ENCODE peak calls at places on chromosomes 4 and X, in seven cellular contexts. F is HuH-7; B is activated CD8-positive, alpha-beta T cell treated with anti-CD3 and anti-CD28 coated beads, Interleukin-2, amount 10 ng/mL, durations not matched to agents 7 days and 5 days; A is tibial artery; W is NCI-H1436 treated with DMSO at 0.1 percent for 48 hours; O is activated CD8-positive, alpha-beta memory T cell treated with anti-CD3 and anti-CD28 coated beads, Interleukin-2, amount 10 ng/mL, durations not matched to agents 7 days and 5 days; P is body of pancreas. G is an unnamed sample.

GRCh38 chrX:18537068-18537467 is 111.7 kb downstream of the CDKL5 start:
- DNase-seq in F (no peak), W (no peak), A (no peak), O (no peak), B (no peak), P (no peak), G (no peak)

GRCh38 chrX:130746709-130747347 is 156.2 kb downstream of the ENOX2 start:
- DNase-seq in W (no peak), P (no peak), A (no peak), B (no peak), O (no peak), F (no peak), G (no peak)

GRCh38 chrX:37796805-37797204 is 16.9 kb downstream of the CYBB start:
- DNase-seq in W (no peak), F (no peak), B (no peak), A (peak), O (no peak), P (peak), G (no peak)

GRCh38 chrX:54238588-54238987 is 55.5 kb upstream of the FAM120C start:
- DNase-seq in P (no peak), F (no peak), A (no peak), O (no peak), B (no peak), W (no peak), G (no peak)

GRCh38 chr4:54050214-54050904 is 14.0 kb downstream of the CHIC2 start:
- DNase-seq in A (no peak), P (no peak), B (no peak), W (no peak), F (no peak), O (no peak), G (no peak)

GRCh38 chrX:65697915-65698796 is 30.7 kb downstream of the MSN start:
- DNase-seq in P (peak), A (no peak), F (no peak), B (peak), O (peak), W (no peak), G (no peak)

GRCh38 chr4:1448589-1449420 is 42.6 kb upstream of the NKX1-1 start:
- DNase-seq in W (no peak), P (no peak), O (peak), F (no peak), B (no peak), A (peak), G (no peak)

GRCh38 chr4:113433116-113433515 is 328.4 kb downstream of the CAMK2D start:
- DNase-seq in F (no peak), B (no peak), A (no peak), W (no peak), P (no peak), O (no peak), G (no peak)

GRCh38 chrX:23662853-23663252 is 4.4 kb upstream of the PRDX4 start:
- DNase-seq in A (no peak), O (no peak), B (no peak), W (no peak), F (no peak), P (no peak), G (no peak)

GRCh38 chr4:2433609-2434350 is 15.0 kb downstream of the CFAP99 start:
- DNase-seq in B (no peak), W (no peak), O (no peak), A (peak), F (no peak), P (no peak), G (no peak)

GRCh38 chr4:107379054-107379869 is 340.8 kb downstream of the PAPSS1 start:
- DNase-seq in P (no peak), A (no peak), F (no peak), B (no peak), O (no peak), W (no peak), G (no peak)

GRCh38 chrX:43655151-43655676 is 885 bp upstream of the MAOA start:
- DNase-seq in P (peak), O (peak), B (peak), W (no peak), F (no peak), A (peak), G (peak)

GRCh38 chrX:16931855-16932254 is 14.6 kb upstream of the REPS2 start:
- DNase-seq in B (no peak), A (no peak), P (no peak), O (no peak), F (no peak), W (no peak), G (no peak)

GRCh38 chrX:107448625-107449468 is 605 bp upstream of the FRMPD3 start:
- DNase-seq in F (peak), A (no peak), O (no peak), P (peak), W (no peak), B (no peak), G (peak)

GRCh38 chr4:185792384-185793146 is 19.4 kb downstream of the SORBS2 start:
- DNase-seq in P (no peak), A (no peak), F (no peak), O (no peak), B (no peak), W (no peak), G (no peak)

GRCh38 chrX:2620576-2620975 is 70.5 kb upstream of the CD99 start:
- DNase-seq in O (no peak), F (no peak), P (no peak), W (no peak), A (no peak), B (no peak), G (no peak)

GRCh38 chr4:136927172-136927571 is 605.1 kb downstream of the PCDH18 start:
- DNase-seq in P (peak), B (no peak), F (no peak), O (no peak), A (no peak), W (no peak), G (no peak)

GRCh38 chrX:40079572-40079971 is 18.2 kb downstream of the BCOR start:
- DNase-seq in O (no peak), A (no peak), W (no peak), P (no peak), F (no peak), B (no peak), G (no peak)

GRCh38 chr4:137909910-137910309 is 332.2 kb downstream of the SLC7A11 start:
- DNase-seq in W (no peak), A (no peak), O (no peak), B (no peak), P (peak), F (no peak), G (peak)

GRCh38 chrX:31314921-31315320 is 243.1 kb upstream of the FTHL17 start:
- DNase-seq in W (no peak), F (no peak), P (no peak), O (no peak), B (no peak), A (no peak), G (no peak)

GRCh38 chr4:168028568-168028967 is 63.8 kb upstream of the ANXA10 start:
- DNase-seq in A (no peak), O (no peak), F (peak), P (peak), B (no peak), W (no peak), G (peak)

GRCh38 chr4:80184791-80185756 is 12.2 kb upstream of the PRDM8 start:
- DNase-seq in O (peak), B (peak), A (no peak), F (no peak), W (no peak), P (no peak), G (no peak)

GRCh38 chr4:57329279-57329678 is 219.1 kb upstream of the IGFBP7 start:
- DNase-seq in O (no peak), W (no peak), P (no peak), F (no peak), B (no peak), A (no peak), G (no peak)

GRCh38 chr4:109847896-109848442 is at the start of gene LRIT3:
- DNase-seq in B (no peak), F (no peak), O (no peak), P (no peak), A (no peak), W (no peak), G (no peak)

GRCh38 chrX:150508461-150509367 is 59.7 kb upstream of the MTM1 start:
- DNase-seq in P (peak), B (no peak), W (no peak), F (no peak), A (peak), O (no peak), G (no peak)

GRCh38 chr4:80486603-80487002 is 151.1 kb downstream of the CFAP299 start:
- DNase-seq in O (no peak), B (no peak), W (no peak), F (no peak), P (no peak), A (no peak), G (no peak)

GRCh38 chr4:161762796-161763195 is 401.0 kb downstream of the FSTL5 start:
- DNase-seq in B (no peak), A (no peak), W (no peak), P (no peak), O (no peak), F (no peak), G (no peak)

GRCh38 chrX:3820170-3820569 is 106.7 kb upstream of the PRKX start:
- DNase-seq in W (no peak), P (no peak), B (no peak), O (no peak), F (no peak), A (no peak), G (no peak)